ENCODE peak calls at places on chromosomes 4 and X, in nine cellular contexts. V is Karpas-422, R is SK-N-SH, Q is hepatocyte, O is PC-9, E is MM.1S, Y is HCT116, N is GM23338, C is PC-3. B is an unnamed sample.

GRCh38 chr4:1512738-1513660 is 106.8 kb upstream of the NKX1-1 start:
- DNase-seq in V (no peak), R (peak; percentile 87), Q (peak; percentile 87), O (peak; percentile 17), E (no peak), Y (peak; percentile 15), N (peak; percentile 85), C (peak; percentile 41), B (peak; percentile 52)

GRCh38 chr4:137310593-137311490 is 221.5 kb downstream of the PCDH18 start:
- DNase-seq in V (no peak), R (peak; percentile 3), Q (peak; percentile 6), O (no peak), E (no peak), Y (no peak), N (no peak), C (peak; percentile 36), B (peak; percentile 85)

GRCh38 chr4:105060628-105061027 is 86.0 kb upstream of the TET2 start:
- DNase-seq in V (peak; percentile 58), R (no peak), Q (no peak), O (no peak), E (peak; percentile 49), Y (no peak), N (no peak), C (peak; percentile 68), B (no peak)

GRCh38 chr4:152464030-152464823 is 71.7 kb downstream of the FBXW7 start:
- DNase-seq in V (no peak), R (no peak), Q (no peak), O (no peak), E (no peak), Y (no peak), N (no peak), C (no peak), B (no peak)

GRCh38 chr4:68184923-68185322 is 55.3 kb upstream of the TMPRSS11F start:
- DNase-seq in V (no peak), R (no peak), Q (no peak), O (no peak), E (no peak), Y (no peak), N (no peak), C (peak; percentile 52), B (no peak)

GRCh38 chr4:2281575-2282343 is 19.9 kb upstream of the MXD4 start:
- DNase-seq in V (peak; percentile 76), R (no peak), Q (no peak), O (no peak), E (peak; percentile 93), Y (no peak), N (no peak), C (no peak), B (no peak)

GRCh38 chr4:49032440-49033161 is 46.5 kb downstream of the CWH43 start:
- DNase-seq in V (peak; percentile 75), R (peak; percentile 27), Q (no peak), O (peak; percentile 38), E (peak; percentile 45), Y (peak; percentile 6), N (peak; percentile 37), C (peak; percentile 54), B (peak; percentile 36)

GRCh38 chr4:176052744-176053143 is 12.9 kb upstream of the WDR17 start:
- DNase-seq in V (no peak), R (no peak), Q (no peak), O (no peak), E (no peak), Y (no peak), N (no peak), C (no peak), B (no peak)

GRCh38 chr4:31620476-31620875 is 900.3 kb downstream of the PCDH7 start:
- DNase-seq in V (no peak), R (no peak), Q (peak; percentile 6), O (no peak), E (no peak), Y (no peak), N (no peak), C (peak; percentile 7), B (no peak)

GRCh38 chr4:146330392-146330791 is 116.1 kb downstream of the REELD1 start:
- DNase-seq in V (no peak), R (no peak), Q (no peak), O (no peak), E (no peak), Y (no peak), N (no peak), C (peak; percentile 68), B (peak; percentile 69)

GRCh38 chr4:142043509-142043908 is 407.1 kb downstream of the IL15 start:
- DNase-seq in V (no peak), R (no peak), Q (no peak), O (no peak), E (no peak), Y (no peak), N (no peak), C (peak; percentile 89), B (peak; percentile 72)

GRCh38 chr4:92236907-92237306 is 66.9 kb upstream of the GRID2 start:
- DNase-seq in V (no peak), R (no peak), Q (no peak), O (no peak), E (no peak), Y (no peak), N (no peak), C (peak; percentile 22), B (peak; percentile 58)

GRCh38 chrX:18194688-18195087 is 26.0 kb downstream of the BEND2 start:
- DNase-seq in V (no peak), R (no peak), Q (no peak), O (no peak), E (no peak), Y (no peak), N (no peak), C (no peak), B (no peak)

GRCh38 chrX:32896132-32896531 is 315.2 kb downstream of the DMD start:
- DNase-seq in V (no peak), R (no peak), Q (no peak), O (no peak), E (peak; percentile 6), Y (no peak), N (no peak), C (no peak), B (no peak)

GRCh38 chr4:39308576-39308975 is 57.6 kb downstream of the RFC1 start:
- DNase-seq in V (no peak), R (no peak), Q (no peak), O (no peak), E (no peak), Y (no peak), N (no peak), C (no peak), B (no peak)

GRCh38 chr4:39303871-39304270 is 62.3 kb downstream of the RFC1 start:
- DNase-seq in V (no peak), R (no peak), Q (no peak), O (no peak), E (no peak), Y (no peak), N (no peak), C (no peak), B (no peak)

GRCh38 chr4:39302901-39303300 is 63.3 kb downstream of the RFC1 start:
- DNase-seq in V (no peak), R (no peak), Q (no peak), O (no peak), E (no peak), Y (no peak), N (no peak), C (no peak), B (no peak)

GRCh38 chr4:39305902-39306677 is 60.1 kb downstream of the RFC1 start:
- DNase-seq in V (no peak), R (no peak), Q (no peak), O (no peak), E (no peak), Y (no peak), N (no peak), C (no peak), B (no peak)

DNA sequence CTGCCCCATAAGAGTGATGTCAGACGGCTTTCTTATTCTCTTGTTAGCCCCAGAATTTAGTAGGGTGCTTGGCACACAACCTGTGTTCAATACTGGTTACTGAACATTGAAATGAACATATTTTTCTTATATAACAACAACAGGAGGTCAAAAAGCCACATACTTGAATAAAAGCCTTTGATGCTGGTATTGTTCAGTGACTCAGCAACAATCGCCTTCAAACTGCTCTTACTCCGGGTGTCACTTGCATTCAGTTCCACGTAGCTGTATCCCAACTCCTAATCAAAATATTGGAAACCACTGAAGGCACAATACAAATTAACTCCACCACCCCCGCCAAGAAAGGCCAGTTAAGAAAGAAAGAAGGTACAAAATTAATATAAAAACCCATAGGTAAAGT is 61.5 kb downstream of the RFC1 start:
- DNase-seq in V (no peak), R (no peak), Q (no peak), O (no peak), E (no peak), Y (no peak), N (no peak), C (no peak), B (no peak)
- H3K4me2 ChIP-seq in V (no peak overlapping the region), R (no peak overlapping the region), Q (no peak overlapping the region), O (no peak overlapping the region), E (no peak overlapping the region), Y (no peak overlapping the region), N (no peak overlapping the region), C (no peak overlapping the region), B (no peak overlapping the region)

GRCh38 chr4:159229164-159229563 is 126.3 kb downstream of the RAPGEF2 start:
- DNase-seq in V (no peak), R (no peak), Q (peak; percentile 68), O (peak; percentile 36), E (no peak), Y (no peak), N (peak; percentile 77), C (no peak), B (peak; percentile 54)
- H3K27ac ChIP-seq in V (no peak overlapping the region), R (no peak overlapping the region), Q (peak overlapping the region; percentile 89), O (no peak overlapping the region), E (no peak overlapping the region), Y (no peak overlapping the region), N (no peak overlapping the region), C (no peak overlapping the region), B (peak overlapping the region; percentile 54)

GRCh38 chr4:143046454-143046853 is 138.3 kb upstream of the USP38 start:
- DNase-seq in V (no peak), R (no peak), Q (peak; percentile 19), O (no peak), E (no peak), Y (no peak), N (no peak), C (no peak), B (peak; percentile 56)
- H3K9me2 ChIP-seq in V (no peaks in the 10 kb centered on the region), R (no peaks in the 10 kb centered on the region), Q (no peaks in the 10 kb centered on the region), O (no peaks in the 10 kb centered on the region), E (no peaks in the 10 kb centered on the region), Y (no peaks in the 10 kb centered on the region), N (no peaks in the 10 kb centered on the region), C (no peaks in the 10 kb centered on the region), B (no peaks in the 10 kb centered on the region)

GRCh38 chrX:40524423-40524822 is 56.3 kb upstream of the ATP6AP2 start:
- DNase-seq in V (no peak), R (no peak), Q (no peak), O (no peak), E (no peak), Y (no peak), N (no peak), C (no peak), B (peak; percentile 19)

GRCh38 chrX:40527543-40527942 is 53.2 kb upstream of the ATP6AP2 start:
- DNase-seq in V (no peak), R (no peak), Q (no peak), O (no peak), E (no peak), Y (no peak), N (no peak), C (no peak), B (no peak)

GRCh38 chrX:40526412-40526811 is 54.4 kb upstream of the ATP6AP2 start:
- DNase-seq in V (no peak), R (no peak), Q (no peak), O (no peak), E (no peak), Y (no peak), N (no peak), C (no peak), B (no peak)

GRCh38 chrX:40521868-40522450 is 58.8 kb upstream of the ATP6AP2 start:
- DNase-seq in V (no peak), R (no peak), Q (no peak), O (no peak), E (no peak), Y (no peak), N (no peak), C (no peak), B (no peak)

GRCh38 chrX:40523852-40524251 is 56.9 kb upstream of the ATP6AP2 start:
- DNase-seq in V (no peak), R (no peak), Q (no peak), O (no peak), E (no peak), Y (no peak), N (no peak), C (no peak), B (no peak)
- H3K4me2 ChIP-seq in V (no peak overlapping the region), R (no peak overlapping the region), Q (no peak overlapping the region), O (no peak overlapping the region), E (no peak overlapping the region), Y (no peak overlapping the region), N (no peak overlapping the region), C (no peak overlapping the region), B (no peak overlapping the region)